ENCODE peak calls at places on chromosomes 4 and X, in seven cellular contexts. C is fibroblast of lung, M is GM06990, D is endothelial cell, H is T-cell, W is fibroblast of gingiva, R is NCI-H2029. V is an unnamed sample.

GRCh38 chr4:18319456-18319855 is 297.9 kb upstream of the LCORL start:
- DNase-seq in C (no peak), M (no peak), D (no peak), H (no peak), W (no peak), R (no peak), V (no peak)

GRCh38 chr4:3286335-3287175 is 6.3 kb upstream of the RGS12 start:
- DNase-seq in C (no peak), M (no peak), D (no peak), H (no peak), W (no peak), R (no peak), V (peak; percentile 89)

GRCh38 chrX:94744786-94745185 is 1070.8 kb downstream of the FAM133A start:
- DNase-seq in C (no peak), M (no peak), D (no peak), H (no peak), W (no peak), R (no peak), V (no peak)

GRCh38 chr4:153643406-153644016 is 40.6 kb upstream of the TLR2 start:
- DNase-seq in C (peak; percentile 60), M (peak; percentile 31), D (no peak), H (no peak), W (no peak), R (peak; percentile 46), V (peak; percentile 74)

GRCh38 chr4:163554870-163555465 is 60.5 kb downstream of the TMA16 start:
- DNase-seq in C (peak; percentile 54), M (no peak), D (no peak), H (no peak), W (no peak), R (no peak), V (no peak)

GRCh38 chrX:11528623-11529022 is 137.1 kb downstream of the ARHGAP6 start:
- DNase-seq in C (no peak), M (peak; percentile 3), D (no peak), H (no peak), W (no peak), R (no peak), V (no peak)

GRCh38 chr4:26719954-26720552 is 136.2 kb downstream of the TBC1D19 start:
- DNase-seq in C (peak; percentile 73), M (no peak), D (no peak), H (no peak), W (peak; percentile 14), R (no peak), V (no peak)

GRCh38 chr4:166862032-166862431 is 372.3 kb downstream of the SPOCK3 start:
- DNase-seq in C (no peak), M (no peak), D (no peak), H (no peak), W (no peak), R (no peak), V (no peak)

GRCh38 chr4:5472166-5472565 is 236.2 kb downstream of the EVC2 start:
- DNase-seq in C (no peak), M (no peak), D (no peak), H (no peak), W (no peak), R (no peak), V (no peak)

GRCh38 chr4:169345207-169345788 is 74.5 kb upstream of the SH3RF1 start:
- DNase-seq in C (peak; percentile 77), M (no peak), D (no peak), H (no peak), W (peak; percentile 56), R (no peak), V (no peak)